ENCODE peak calls at places on chromosomes 16 and 17, in ten cellular contexts. B is NCI-H2081; C is colonic mucosa; O is stimulated activated CD8-positive, alpha-beta memory T cell treated with anti-CD3 and anti-CD28 coated beads, Interleukin-7, amount 100 ng/mL, for 1 hour; X is tibial artery; T is stimulated activated effector memory CD8-positive, alpha-beta T cell treated with anti-CD3 and anti-CD28 coated beads, Interleukin-12 subunit alpha, Interleukin-12 subunit beta, amount 100 ng/mL, for 72 hours; Z is GM12865; W is AG09319; M is HEK293T; A is activated CD4-positive, alpha-beta T cell treated with anti-CD3 and anti-CD28 coated beads for 1 hour. J is an unnamed sample.
A peak's percentile ranks its signal among the peaks of the same experiment; 100 is the strongest.

GRCh38 chr17:2018716-2019490 is 6.2 kb downstream of the RTN4RL1 start:
- DNase-seq in M (no peak), O (no peak), Z (no peak), A (no peak), B (no peak), W (no peak), X (no peak), T (no peak), C (no peak), J (no peak)

GRCh38 chr17:40310882-40311391 is 2.0 kb downstream of the RARA start:
- DNase-seq in B (no peak), T (no peak), C (no peak), Z (no peak), X (no peak), O (no peak), M (no peak), W (no peak), A (no peak), J (no peak)

GRCh38 chr17:65398036-65398787 is 163.2 kb downstream of the AXIN2 start:
- DNase-seq in T (no peak), B (no peak), X (no peak), W (no peak), Z (no peak), O (no peak), C (no peak), M (no peak), A (no peak), J (no peak)

GRCh38 chr17:57692770-57693169 is 52.3 kb downstream of the CCDC182 start:
- DNase-seq in O (no peak), W (no peak), T (no peak), M (no peak), Z (no peak), C (no peak), A (no peak), X (no peak), B (no peak), J (no peak)

GRCh38 chr17:10799407-10799806 is 4.5 kb downstream of the TMEM238L start:
- DNase-seq in T (no peak), X (no peak), A (no peak), O (no peak), C (no peak), Z (no peak), B (no peak), M (no peak), W (no peak), J (peak; percentile 50)

GRCh38 chr17:36485805-36486203 is 677 bp upstream of the ZNHIT3 start:
- DNase-seq in M (no peak), X (no peak), C (no peak), A (no peak), Z (peak; percentile 41), W (no peak), T (no peak), B (peak; percentile 22), O (no peak), J (no peak)

GRCh38 chr17:82222816-82223215 is 6.0 kb upstream of the SLC16A3 start:
- DNase-seq in A (no peak), W (no peak), O (no peak), X (no peak), T (no peak), C (no peak), M (no peak), Z (no peak), B (no peak), J (no peak)

GRCh38 chr17:14619821-14620220 is 318.9 kb downstream of the HS3ST3B1 start:
- DNase-seq in A (no peak), X (no peak), C (no peak), Z (no peak), T (no peak), B (no peak), W (no peak), O (no peak), M (no peak), J (no peak)

GRCh38 chr16:52071101-52071500 is 475.8 kb downstream of the TOX3 start:
- DNase-seq in O (no peak), C (no peak), A (no peak), Z (no peak), X (no peak), W (no peak), T (no peak), B (no peak), M (no peak), J (no peak)

GRCh38 chr16:57807252-57807967 is 5.1 kb upstream of the KIFC3 start:
- DNase-seq in T (no peak), O (no peak), C (no peak), W (no peak), A (no peak), B (no peak), Z (no peak), X (no peak), M (no peak), J (no peak)

GRCh38 chr17:43710101-43710500 is 48.4 kb upstream of the MEOX1 start:
- DNase-seq in X (no peak), T (no peak), W (no peak), C (no peak), O (no peak), A (no peak), B (no peak), Z (no peak), M (no peak), J (no peak)

GRCh38 chr17:27455914-27456680 is at the start of gene KSR1:
- DNase-seq in M (peak; percentile 70), T (peak; percentile 85), X (peak; percentile 88), Z (peak; percentile 90), A (peak; percentile 71), C (peak; percentile 82), W (peak; percentile 37), B (peak; percentile 45), O (peak; percentile 54), J (peak; percentile 56)

GRCh38 chr17:71428897-71429296 is 691.9 kb upstream of the SOX9 start:
- DNase-seq in A (no peak), X (no peak), M (no peak), C (no peak), O (no peak), W (no peak), Z (no peak), T (no peak), B (no peak), J (no peak)

GRCh38 chr16:24670623-24671454 is 58.6 kb upstream of the TNRC6A start:
- DNase-seq in T (no peak), X (peak; percentile 89), M (no peak), W (peak; percentile 58), B (peak; percentile 63), C (peak; percentile 26), A (no peak), O (no peak), Z (peak; percentile 33), J (no peak)

GRCh38 chr17:42111265-42111636 is 1.3 kb downstream of the DHX58 start:
- DNase-seq in W (no peak), O (no peak), C (no peak), T (no peak), B (no peak), Z (no peak), M (no peak), X (no peak), A (no peak), J (no peak)

GRCh38 chr16:66811043-66811442 is 9.7 kb upstream of the TERB1 start:
- DNase-seq in C (no peak), O (no peak), A (no peak), W (no peak), M (no peak), B (no peak), X (no peak), T (no peak), Z (no peak), J (no peak)

GRCh38 chr17:27577124-27577761 is 53.7 kb upstream of the LGALS9 start:
- DNase-seq in A (no peak), C (no peak), W (no peak), Z (no peak), X (no peak), B (no peak), O (no peak), M (no peak), T (no peak), J (peak; percentile 41)

GRCh38 chr17:31593806-31594205 is 202.3 kb downstream of the RAB11FIP4 start:
- DNase-seq in W (no peak), Z (no peak), T (no peak), X (peak; percentile 82), C (no peak), A (no peak), O (no peak), M (no peak), B (no peak), J (no peak)

GRCh38 chr17:61635913-61636432 is 45.0 kb upstream of the NACA2 start:
- DNase-seq in Z (peak; percentile 78), A (no peak), B (peak; percentile 57), X (no peak), C (peak; percentile 51), T (peak; percentile 58), M (peak; percentile 39), W (no peak), O (peak; percentile 15), J (peak; percentile 49)

J was measured in MV-4-11.